ENCODE peak calls at places on chromosomes 13 and 19, in four cellular contexts. V, X, Z and F are unnamed samples.

GRCh38 chr13:41821195-41821594 is 139.7 kb downstream of the VWA8 start:
- DNase-seq in V (no peak), X (no peak), Z (no peak), F (no peak)

GRCh38 chr13:84362777-84363176 is 480.5 kb upstream of the SLITRK1 start:
- DNase-seq in V (no peak), X (no peak), Z (peak; percentile 13), F (no peak)

GRCh38 chr13:54004026-54004699 is 975.5 kb downstream of the OLFM4 start:
- DNase-seq in V (no peak), X (no peak), Z (no peak), F (no peak)

GRCh38 chr13:114107686-114108081 is 24.7 kb downstream of the RASA3 start:
- DNase-seq in V (peak; percentile 79), X (peak; percentile 36), Z (peak; percentile 75), F (no peak)

GRCh38 chr19:29371766-29372415 is 153.9 kb upstream of the VSTM2B start:
- DNase-seq in V (no peak), X (no peak), Z (no peak), F (no peak)

GRCh38 chr13:20431080-20431479 is 94.6 kb downstream of the CRYL1 start:
- DNase-seq in V (no peak), X (no peak), Z (no peak), F (no peak)

GRCh38 chr19:14021474-14021873 is 6.5 kb upstream of the RLN3 start:
- DNase-seq in V (no peak), X (no peak), Z (no peak), F (no peak)

GRCh38 chr13:40518481-40518882 is 148.0 kb downstream of the FOXO1 start:
- DNase-seq in V (no peak), X (no peak), Z (no peak), F (no peak)

GRCh38 chr13:51158923-51159322 is 47.8 kb upstream of the C13orf42 start:
- DNase-seq in V (no peak), X (no peak), Z (peak; percentile 14), F (no peak)

GRCh38 chr19:42469311-42470239 is 26.8 kb upstream of the CXCL17 start:
- DNase-seq in V (no peak), X (no peak), Z (no peak), F (no peak)

GRCh38 chr13:114004416-114005205 is 30.7 kb upstream of the C13orf46 start:
- DNase-seq in V (no peak), X (no peak), Z (no peak), F (no peak)

GRCh38 chr19:50357178-50358100 is 8.0 kb downstream of the NAPSA start:
- DNase-seq in V (peak; percentile 49), X (peak; percentile 77), Z (no peak), F (peak; percentile 79)

GRCh38 chr19:9935409-9936062 is 779 bp downstream of the OLFM2 start:
- DNase-seq in V (no peak), X (no peak), Z (no peak), F (no peak)

GRCh38 chr13:98771838-98772611 is 19.6 kb upstream of the SLC15A1 start:
- DNase-seq in V (no peak), X (no peak), Z (no peak), F (no peak)

GRCh38 chr13:111629933-111630332 is 309.5 kb downstream of the TEX29 start:
- DNase-seq in V (peak; percentile 90), X (no peak), Z (no peak), F (no peak)

GRCh38 chr19:48539503-48540096 is 12.4 kb upstream of the SULT2B1 start:
- DNase-seq in V (peak; percentile 90), X (no peak), Z (peak; percentile 23), F (peak; percentile 58)

GRCh38 chr13:93218583-93218982 is 8.0 kb upstream of the GPC6 start:
- DNase-seq in V (no peak), X (no peak), Z (no peak), F (no peak)

GRCh38 chr19:45528744-45529453 is 21.6 kb downstream of the VASP start:
- DNase-seq in V (peak; percentile 34), X (peak; percentile 69), Z (no peak), F (peak; percentile 84)

GRCh38 chr19:5321851-5322681 is 18.5 kb downstream of the PTPRS start:
- DNase-seq in V (no peak), X (no peak), Z (no peak), F (peak; percentile 18)